ENCODE peak calls at places on chromosomes 2 and 18, in five cellular contexts. One of them, this sample, is unnamed.

GRCh38 chr18:7789853-7790552 is 222.9 kb downstream of the PTPRM start:
- DNase-seq in IMR-90: peak; percentile 55
- DNase-seq in A549: peak; percentile 63
- DNase-seq in uterus: no peak
- DNase-seq in tibial nerve: no peak
- DNase-seq in this sample: no peak

GRCh38 chr18:42048150-42048549 is 93.1 kb downstream of the PIK3C3 start:
- DNase-seq in IMR-90: peak; percentile 93
- DNase-seq in A549: peak; percentile 63
- DNase-seq in uterus: no peak
- DNase-seq in tibial nerve: no peak
- DNase-seq in this sample: no peak

GRCh38 chr2:119431155-119431975 is at the start of gene TMEM37:
- DNase-seq in IMR-90: peak; percentile 15
- DNase-seq in A549: peak; percentile 58
- DNase-seq in uterus: peak; percentile 66
- DNase-seq in tibial nerve: no peak
- DNase-seq in this sample: peak; percentile 45

GRCh38 chr18:8257851-8258434 is 351.3 kb upstream of the RAB12 start:
- DNase-seq in IMR-90: no peak
- DNase-seq in A549: no peak
- DNase-seq in uterus: no peak
- DNase-seq in tibial nerve: no peak
- DNase-seq in this sample: no peak

GRCh38 chr2:73110622-73111299 is 2.0 kb downstream of the RAB11FIP5 start:
- DNase-seq in IMR-90: peak; percentile 52
- DNase-seq in A549: no peak
- DNase-seq in uterus: no peak
- DNase-seq in tibial nerve: no peak
- DNase-seq in this sample: no peak

GRCh38 chr2:133054297-133054696 is 384.3 kb upstream of the LYPD1 start:
- DNase-seq in IMR-90: peak; percentile 76
- DNase-seq in A549: no peak
- DNase-seq in uterus: no peak
- DNase-seq in tibial nerve: no peak
- DNase-seq in this sample: no peak

GRCh38 chr2:45992021-45992745 is 305.0 kb upstream of the EPAS1 start:
- DNase-seq in IMR-90: peak; percentile 66
- DNase-seq in A549: peak; percentile 99
- DNase-seq in uterus: no peak
- DNase-seq in tibial nerve: no peak
- DNase-seq in this sample: peak; percentile 68

GRCh38 chr2:122451040-122451439 is 695.6 kb downstream of the TSN start:
- DNase-seq in IMR-90: peak; percentile 21
- DNase-seq in A549: peak; percentile 30
- DNase-seq in uterus: no peak
- DNase-seq in tibial nerve: no peak
- DNase-seq in this sample: no peak

GRCh38 chr2:65228249-65228750 is 669 bp downstream of the ACTR2 start:
- DNase-seq in IMR-90: peak; percentile 39
- DNase-seq in A549: no peak
- DNase-seq in uterus: no peak
- DNase-seq in tibial nerve: no peak
- DNase-seq in this sample: no peak

GRCh38 chr2:102114290-102114721 is 28.2 kb upstream of the IL1R1 start:
- DNase-seq in IMR-90: peak; percentile 94
- DNase-seq in A549: no peak
- DNase-seq in uterus: no peak
- DNase-seq in tibial nerve: no peak
- DNase-seq in this sample: no peak

GRCh38 chr2:236852100-236852976 is 233.4 kb upstream of the COPS8 start:
- DNase-seq in IMR-90: no peak
- DNase-seq in A549: no peak
- DNase-seq in uterus: peak; percentile 24
- DNase-seq in tibial nerve: no peak
- DNase-seq in this sample: no peak

GRCh38 chr2:57453929-57454328 is 592.7 kb upstream of the VRK2 start:
- DNase-seq in IMR-90: no peak
- DNase-seq in A549: no peak
- DNase-seq in uterus: no peak
- DNase-seq in tibial nerve: no peak
- DNase-seq in this sample: no peak

GRCh38 chr2:156331572-156332451 is 709 bp downstream of the NR4A2 start:
- DNase-seq in IMR-90: peak; percentile 77
- DNase-seq in A549: peak; percentile 66
- DNase-seq in uterus: peak; percentile 60
- DNase-seq in tibial nerve: peak; percentile 75
- DNase-seq in this sample: peak; percentile 67

GRCh38 chr18:53281406-53281805 is 941.4 kb downstream of the DCC start:
- DNase-seq in IMR-90: no peak
- DNase-seq in A549: no peak
- DNase-seq in uterus: no peak
- DNase-seq in tibial nerve: no peak
- DNase-seq in this sample: no peak

GRCh38 chr2:54073796-54074195 is 41.6 kb upstream of the ACYP2 start:
- DNase-seq in IMR-90: peak; percentile 64
- DNase-seq in A549: peak; percentile 67
- DNase-seq in uterus: no peak
- DNase-seq in tibial nerve: no peak
- DNase-seq in this sample: no peak

GRCh38 chr18:49241852-49242251 is 218.6 kb downstream of the DYM start:
- DNase-seq in IMR-90: peak; percentile 80
- DNase-seq in A549: no peak
- DNase-seq in uterus: no peak
- DNase-seq in tibial nerve: no peak
- DNase-seq in this sample: no peak

GRCh38 chr18:35095983-35096676 is 54.9 kb downstream of the MAPRE2 start:
- DNase-seq in IMR-90: peak; percentile 35
- DNase-seq in A549: no peak
- DNase-seq in uterus: no peak
- DNase-seq in tibial nerve: no peak
- DNase-seq in this sample: no peak

GRCh38 chr2:149860276-149860921 is 272.8 kb upstream of the MMADHC start:
- DNase-seq in IMR-90: peak; percentile 92
- DNase-seq in A549: no peak
- DNase-seq in uterus: peak; percentile 16
- DNase-seq in tibial nerve: peak; percentile 16
- DNase-seq in this sample: no peak

GRCh38 chr2:22329097-22329716 is 1055.8 kb upstream of the KLHL29 start:
- DNase-seq in IMR-90: no peak
- DNase-seq in A549: no peak
- DNase-seq in uterus: no peak
- DNase-seq in tibial nerve: no peak
- DNase-seq in this sample: no peak

GRCh38 chr2:30692829-30693265 is 114.4 kb downstream of the CAPN13 start:
- DNase-seq in IMR-90: no peak
- DNase-seq in A549: no peak
- DNase-seq in uterus: no peak
- DNase-seq in tibial nerve: no peak
- DNase-seq in this sample: no peak

GRCh38 chr18:5284808-5285207 is 10.7 kb downstream of the ZBTB14 start:
- DNase-seq in IMR-90: peak; percentile 18
- DNase-seq in A549: no peak
- DNase-seq in uterus: no peak
- DNase-seq in tibial nerve: no peak
- DNase-seq in this sample: no peak

GRCh38 chr2:17748745-17749144 is 4.9 kb downstream of the SMC6 start:
- DNase-seq in IMR-90: no peak
- DNase-seq in A549: peak; percentile 94
- DNase-seq in uterus: no peak
- DNase-seq in tibial nerve: no peak
- DNase-seq in this sample: no peak

GRCh38 chr2:215003001-215003400 is 135.4 kb downstream of the ABCA12 start:
- DNase-seq in IMR-90: peak; percentile 1
- DNase-seq in A549: no peak
- DNase-seq in uterus: no peak
- DNase-seq in tibial nerve: no peak
- DNase-seq in this sample: no peak

GRCh38 chr18:12278153-12278764 is 24.1 kb downstream of the CIDEA start:
- DNase-seq in IMR-90: peak; percentile 13
- DNase-seq in A549: no peak
- DNase-seq in uterus: peak; percentile 33
- DNase-seq in tibial nerve: no peak
- DNase-seq in this sample: no peak

GRCh38 chr2:27353762-27354596 is 2.6 kb downstream of the GTF3C2 start:
- DNase-seq in IMR-90: peak; percentile 58
- DNase-seq in A549: no peak
- DNase-seq in uterus: no peak
- DNase-seq in tibial nerve: no peak
- DNase-seq in this sample: peak; percentile 40

GRCh38 chr2:30450025-30450424 is 3.0 kb downstream of the LCLAT1 start:
- DNase-seq in IMR-90: no peak
- DNase-seq in A549: no peak
- DNase-seq in uterus: no peak
- DNase-seq in tibial nerve: no peak
- DNase-seq in this sample: no peak

GRCh38 chr2:222609391-222609790 is 46.5 kb downstream of the FARSB start:
- DNase-seq in IMR-90: peak; percentile 3
- DNase-seq in A549: no peak
- DNase-seq in uterus: no peak
- DNase-seq in tibial nerve: no peak
- DNase-seq in this sample: no peak

GRCh38 chr2:20424300-20425290 is 22.3 kb upstream of the RHOB start:
- DNase-seq in IMR-90: peak; percentile 93
- DNase-seq in A549: no peak
- DNase-seq in uterus: no peak
- DNase-seq in tibial nerve: no peak
- DNase-seq in this sample: peak; percentile 65

DNA sequence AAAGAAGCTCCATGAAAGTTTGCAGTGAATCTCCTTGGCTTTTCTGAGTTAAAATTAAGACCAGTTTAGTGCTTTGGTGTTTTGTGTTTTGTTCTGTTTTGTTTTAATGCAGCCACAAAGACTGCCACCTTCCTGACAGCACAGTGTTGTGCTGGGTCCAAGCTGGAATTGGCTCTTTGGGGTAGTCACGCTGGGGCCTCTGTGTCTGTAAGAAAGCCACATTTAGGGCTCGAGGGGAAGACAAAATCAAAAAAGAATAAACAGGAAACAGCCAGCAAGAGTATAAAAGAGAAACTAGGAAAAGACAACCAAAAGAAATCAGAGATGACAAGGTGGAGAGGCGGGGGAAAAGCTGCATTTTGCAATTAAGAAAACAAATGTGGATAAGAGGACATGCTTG is 396.3 kb downstream of the ARHGAP15 start:
- DNase-seq in IMR-90: no peak
- DNase-seq in A549: no peak
- DNase-seq in uterus: no peak
- DNase-seq in tibial nerve: no peak
- DNase-seq in this sample: no peak
- H3K27ac ChIP-seq in IMR-90: peak overlapping the region; percentile 88
- H3K27ac ChIP-seq in A549: no peak overlapping the region
- H3K27ac ChIP-seq in uterus: peak overlapping the region; percentile 64
- H3K27ac ChIP-seq in tibial nerve: peak overlapping the region; percentile 78
- H3K27ac ChIP-seq in this sample: no peak overlapping the region

DNA sequence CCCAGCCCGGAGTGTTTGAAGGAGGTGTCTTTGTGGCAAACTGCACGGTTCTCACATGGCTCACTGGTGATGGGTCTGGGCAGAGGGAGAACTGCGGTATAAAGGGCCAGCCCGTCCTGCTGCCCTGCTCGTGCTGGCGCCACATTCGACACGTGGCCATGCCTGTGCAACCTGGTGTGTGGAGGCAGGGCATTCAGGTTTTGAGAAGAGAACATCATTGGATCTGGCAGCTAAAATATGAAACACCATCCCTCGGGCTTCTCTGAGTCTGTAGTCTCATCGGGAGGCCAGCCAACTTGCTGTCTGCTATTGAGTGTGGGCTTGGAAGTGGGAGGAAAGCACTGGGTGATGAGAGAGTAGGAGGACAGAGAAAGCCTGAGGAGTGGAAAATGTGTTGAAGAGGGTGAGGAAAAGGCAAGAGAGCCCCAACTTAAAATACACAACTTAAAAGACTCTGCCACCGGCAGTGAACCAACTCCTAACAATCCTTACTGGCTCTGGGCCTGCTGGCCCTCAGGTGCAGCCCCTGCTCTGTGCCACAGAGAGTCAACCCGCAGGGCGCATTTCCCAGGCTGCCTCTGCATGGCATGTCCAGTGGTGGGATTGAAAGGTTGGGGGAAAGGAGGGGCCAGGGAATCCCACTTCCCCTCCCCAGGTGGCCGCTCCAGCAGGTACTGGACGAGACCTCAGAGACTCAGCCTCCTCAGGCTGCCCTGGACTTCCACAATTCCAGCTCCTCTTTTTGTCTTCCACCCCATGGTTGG is 112.7 kb upstream of the DLX2 start:
- DNase-seq in IMR-90: peak; percentile 30
- DNase-seq in A549: no peak
- DNase-seq in uterus: peak; percentile 77
- DNase-seq in tibial nerve: no peak
- DNase-seq in this sample: no peak
- TF ChIP-seq POLR2A in IMR-90: no peak
- TF ChIP-seq POLR2A in A549: no peak
- TF ChIP-seq POLR2A in uterus: no peak
- TF ChIP-seq POLR2A in tibial nerve: no peak
- TF ChIP-seq POLR2A in this sample: no peak

GRCh38 chr2:213101686-213102460 is 49.5 kb downstream of the IKZF2 start:
- DNase-seq in IMR-90: no peak
- DNase-seq in A549: no peak
- DNase-seq in uterus: no peak
- DNase-seq in tibial nerve: no peak
- DNase-seq in this sample: peak; percentile 21

GRCh38 chr2:213105212-213105611 is 46.2 kb downstream of the IKZF2 start:
- DNase-seq in IMR-90: no peak
- DNase-seq in A549: no peak
- DNase-seq in uterus: no peak
- DNase-seq in tibial nerve: no peak
- DNase-seq in this sample: no peak

GRCh38 chr2:213107728-213108127 is 43.7 kb downstream of the IKZF2 start:
- DNase-seq in IMR-90: no peak
- DNase-seq in A549: no peak
- DNase-seq in uterus: no peak
- DNase-seq in tibial nerve: no peak
- DNase-seq in this sample: no peak

GRCh38 chr2:213104089-213104902 is 47.1 kb downstream of the IKZF2 start:
- DNase-seq in IMR-90: peak; percentile 53
- DNase-seq in A549: no peak
- DNase-seq in uterus: no peak
- DNase-seq in tibial nerve: no peak
- DNase-seq in this sample: peak; percentile 29

DNA sequence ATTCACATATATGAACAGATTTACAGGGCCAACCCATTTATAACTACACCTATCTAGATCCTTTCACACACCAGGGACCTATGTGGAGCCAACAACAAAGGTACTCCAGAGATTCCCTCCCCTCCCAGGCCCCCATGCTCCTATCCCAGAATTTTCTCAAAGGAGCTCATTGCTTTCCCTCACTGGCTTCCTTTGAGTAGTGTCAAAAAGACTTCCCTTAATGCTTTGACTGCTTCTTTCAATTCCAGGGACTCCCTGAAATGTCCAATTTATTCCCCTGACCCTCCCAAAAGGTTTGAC is 46.6 kb downstream of the IKZF2 start:
- DNase-seq in IMR-90: no peak
- DNase-seq in A549: no peak
- DNase-seq in uterus: no peak
- DNase-seq in tibial nerve: no peak
- DNase-seq in this sample: no peak
- H3K27ac ChIP-seq in IMR-90: no peak overlapping the region
- H3K27ac ChIP-seq in A549: no peak overlapping the region
- H3K27ac ChIP-seq in uterus: no peak overlapping the region
- H3K27ac ChIP-seq in tibial nerve: no peak overlapping the region
- H3K27ac ChIP-seq in this sample: peak overlapping the region; percentile 74

GRCh38 chr2:74147729-74148456 is at the start of gene BOLA3:
- DNase-seq in IMR-90: peak; percentile 55
- DNase-seq in A549: peak; percentile 82
- DNase-seq in uterus: peak; percentile 84
- DNase-seq in tibial nerve: peak; percentile 45
- DNase-seq in this sample: peak; percentile 74
- TF ChIP-seq POLR2A in IMR-90: peak; percentile 4
- TF ChIP-seq POLR2A in A549: peak; percentile 96
- TF ChIP-seq POLR2A in uterus: no peak
- TF ChIP-seq POLR2A in tibial nerve: no peak
- TF ChIP-seq POLR2A in this sample: no peak

This sample was measured in gastrocnemius medialis.